ENCODE peak calls at places on chromosome 1, in nine cellular contexts. One of them, this sample, is unnamed.

GRCh38 chr1:163205513-163205912 is 2.8 kb upstream of the RGS5 start:
- DNase-seq in testis: no peak
- DNase-seq in epithelial cell of esophagus: peak; percentile 23
- DNase-seq in breast epithelium: no peak
- DNase-seq in HFFc6: no peak
- DNase-seq in right atrium auricular region: no peak
- DNase-seq in cardiac muscle cell: no peak
- DNase-seq in astrocyte of the cerebellum: no peak
- DNase-seq in endothelial cell: no peak
- DNase-seq in this sample: no peak

GRCh38 chr1:18108313-18109057 is 887 bp downstream of the IGSF21 start:
- DNase-seq in testis: no peak
- DNase-seq in epithelial cell of esophagus: no peak
- DNase-seq in breast epithelium: no peak
- DNase-seq in HFFc6: no peak
- DNase-seq in right atrium auricular region: no peak
- DNase-seq in cardiac muscle cell: no peak
- DNase-seq in astrocyte of the cerebellum: no peak
- DNase-seq in endothelial cell: no peak
- DNase-seq in this sample: no peak

GRCh38 chr1:110106013-110106941 is 6.0 kb upstream of the UBL4B start:
- DNase-seq in testis: peak; percentile 85
- DNase-seq in epithelial cell of esophagus: peak; percentile 74
- DNase-seq in breast epithelium: peak; percentile 62
- DNase-seq in HFFc6: peak; percentile 71
- DNase-seq in right atrium auricular region: peak; percentile 70
- DNase-seq in cardiac muscle cell: peak; percentile 81
- DNase-seq in astrocyte of the cerebellum: peak; percentile 36
- DNase-seq in endothelial cell: peak; percentile 78
- DNase-seq in this sample: peak; percentile 51

GRCh38 chr1:81758213-81758612 is 42.5 kb upstream of the ADGRL2 start:
- DNase-seq in testis: no peak
- DNase-seq in epithelial cell of esophagus: no peak
- DNase-seq in breast epithelium: no peak
- DNase-seq in HFFc6: no peak
- DNase-seq in right atrium auricular region: no peak
- DNase-seq in cardiac muscle cell: peak; percentile 7
- DNase-seq in astrocyte of the cerebellum: no peak
- DNase-seq in endothelial cell: no peak
- DNase-seq in this sample: no peak

GRCh38 chr1:156493154-156493631 is 7.4 kb downstream of the MEF2D start:
- DNase-seq in testis: no peak
- DNase-seq in epithelial cell of esophagus: no peak
- DNase-seq in breast epithelium: no peak
- DNase-seq in HFFc6: no peak
- DNase-seq in right atrium auricular region: no peak
- DNase-seq in cardiac muscle cell: no peak
- DNase-seq in astrocyte of the cerebellum: no peak
- DNase-seq in endothelial cell: no peak
- DNase-seq in this sample: no peak

GRCh38 chr1:5648410-5649165 is 343.6 kb downstream of the NPHP4 start:
- DNase-seq in testis: no peak
- DNase-seq in epithelial cell of esophagus: peak; percentile 30
- DNase-seq in breast epithelium: no peak
- DNase-seq in HFFc6: no peak
- DNase-seq in right atrium auricular region: no peak
- DNase-seq in cardiac muscle cell: no peak
- DNase-seq in astrocyte of the cerebellum: no peak
- DNase-seq in endothelial cell: no peak
- DNase-seq in this sample: no peak

GRCh38 chr1:59290173-59290954 is 6.5 kb upstream of the FGGY start:
- DNase-seq in testis: no peak
- DNase-seq in epithelial cell of esophagus: peak; percentile 82
- DNase-seq in breast epithelium: no peak
- DNase-seq in HFFc6: peak; percentile 27
- DNase-seq in right atrium auricular region: no peak
- DNase-seq in cardiac muscle cell: peak; percentile 67
- DNase-seq in astrocyte of the cerebellum: no peak
- DNase-seq in endothelial cell: peak; percentile 30
- DNase-seq in this sample: no peak

GRCh38 chr1:212622467-212622866 is 13.9 kb downstream of the ATF3 start:
- DNase-seq in testis: no peak
- DNase-seq in epithelial cell of esophagus: no peak
- DNase-seq in breast epithelium: no peak
- DNase-seq in HFFc6: no peak
- DNase-seq in right atrium auricular region: no peak
- DNase-seq in cardiac muscle cell: no peak
- DNase-seq in astrocyte of the cerebellum: no peak
- DNase-seq in endothelial cell: no peak
- DNase-seq in this sample: no peak

GRCh38 chr1:32048440-32048839 is 24.3 kb upstream of the TMEM39B start:
- DNase-seq in testis: no peak
- DNase-seq in epithelial cell of esophagus: no peak
- DNase-seq in breast epithelium: no peak
- DNase-seq in HFFc6: no peak
- DNase-seq in right atrium auricular region: no peak
- DNase-seq in cardiac muscle cell: no peak
- DNase-seq in astrocyte of the cerebellum: no peak
- DNase-seq in endothelial cell: no peak
- DNase-seq in this sample: no peak

GRCh38 chr1:111600295-111600694 is 19.3 kb upstream of the RAP1A start:
- DNase-seq in testis: no peak
- DNase-seq in epithelial cell of esophagus: no peak
- DNase-seq in breast epithelium: no peak
- DNase-seq in HFFc6: no peak
- DNase-seq in right atrium auricular region: no peak
- DNase-seq in cardiac muscle cell: no peak
- DNase-seq in astrocyte of the cerebellum: no peak
- DNase-seq in endothelial cell: no peak
- DNase-seq in this sample: no peak

GRCh38 chr1:221740941-221741363 is 937 bp downstream of the DUSP10 start:
- DNase-seq in testis: no peak
- DNase-seq in epithelial cell of esophagus: peak; percentile 30
- DNase-seq in breast epithelium: peak; percentile 52
- DNase-seq in HFFc6: no peak
- DNase-seq in right atrium auricular region: no peak
- DNase-seq in cardiac muscle cell: no peak
- DNase-seq in astrocyte of the cerebellum: no peak
- DNase-seq in endothelial cell: no peak
- DNase-seq in this sample: no peak

GRCh38 chr1:117613969-117614865 is 8.4 kb downstream of the TENT5C start:
- DNase-seq in testis: no peak
- DNase-seq in epithelial cell of esophagus: no peak
- DNase-seq in breast epithelium: no peak
- DNase-seq in HFFc6: no peak
- DNase-seq in right atrium auricular region: no peak
- DNase-seq in cardiac muscle cell: peak; percentile 24
- DNase-seq in astrocyte of the cerebellum: no peak
- DNase-seq in endothelial cell: no peak
- DNase-seq in this sample: peak; percentile 4

GRCh38 chr1:180026556-180026955 is 71.9 kb downstream of the CEP350 start:
- DNase-seq in testis: no peak
- DNase-seq in epithelial cell of esophagus: peak; percentile 11
- DNase-seq in breast epithelium: no peak
- DNase-seq in HFFc6: no peak
- DNase-seq in right atrium auricular region: no peak
- DNase-seq in cardiac muscle cell: peak; percentile 76
- DNase-seq in astrocyte of the cerebellum: no peak
- DNase-seq in endothelial cell: no peak
- DNase-seq in this sample: no peak

GRCh38 chr1:1215266-1215676 is 1.3 kb upstream of the TNFRSF4 start:
- DNase-seq in testis: no peak
- DNase-seq in epithelial cell of esophagus: no peak
- DNase-seq in breast epithelium: no peak
- DNase-seq in HFFc6: no peak
- DNase-seq in right atrium auricular region: no peak
- DNase-seq in cardiac muscle cell: no peak
- DNase-seq in astrocyte of the cerebellum: no peak
- DNase-seq in endothelial cell: no peak
- DNase-seq in this sample: no peak

GRCh38 chr1:175273656-175274055 is 81.1 kb upstream of the KIAA0040 start:
- DNase-seq in testis: no peak
- DNase-seq in epithelial cell of esophagus: no peak
- DNase-seq in breast epithelium: no peak
- DNase-seq in HFFc6: no peak
- DNase-seq in right atrium auricular region: no peak
- DNase-seq in cardiac muscle cell: no peak
- DNase-seq in astrocyte of the cerebellum: no peak
- DNase-seq in endothelial cell: no peak
- DNase-seq in this sample: no peak

GRCh38 chr1:175274368-175274767 is 81.8 kb upstream of the KIAA0040 start:
- DNase-seq in testis: no peak
- DNase-seq in epithelial cell of esophagus: no peak
- DNase-seq in breast epithelium: no peak
- DNase-seq in HFFc6: no peak
- DNase-seq in right atrium auricular region: no peak
- DNase-seq in cardiac muscle cell: no peak
- DNase-seq in astrocyte of the cerebellum: no peak
- DNase-seq in endothelial cell: no peak
- DNase-seq in this sample: no peak

GRCh38 chr1:175278236-175278635 is 85.7 kb upstream of the KIAA0040 start:
- DNase-seq in testis: no peak
- DNase-seq in epithelial cell of esophagus: no peak
- DNase-seq in breast epithelium: no peak
- DNase-seq in HFFc6: no peak
- DNase-seq in right atrium auricular region: no peak
- DNase-seq in cardiac muscle cell: no peak
- DNase-seq in astrocyte of the cerebellum: no peak
- DNase-seq in endothelial cell: no peak
- DNase-seq in this sample: no peak

GRCh38 chr1:175277778-175278177 is 85.2 kb upstream of the KIAA0040 start:
- DNase-seq in testis: no peak
- DNase-seq in epithelial cell of esophagus: no peak
- DNase-seq in breast epithelium: no peak
- DNase-seq in HFFc6: no peak
- DNase-seq in right atrium auricular region: no peak
- DNase-seq in cardiac muscle cell: peak; percentile 23
- DNase-seq in astrocyte of the cerebellum: no peak
- DNase-seq in endothelial cell: no peak
- DNase-seq in this sample: no peak

GRCh38 chr1:175278729-175279128 is 86.2 kb upstream of the KIAA0040 start:
- DNase-seq in testis: no peak
- DNase-seq in epithelial cell of esophagus: no peak
- DNase-seq in breast epithelium: no peak
- DNase-seq in HFFc6: no peak
- DNase-seq in right atrium auricular region: no peak
- DNase-seq in cardiac muscle cell: no peak
- DNase-seq in astrocyte of the cerebellum: no peak
- DNase-seq in endothelial cell: no peak
- DNase-seq in this sample: no peak
- TF ChIP-seq CTCF in testis: no peak
- TF ChIP-seq CTCF in epithelial cell of esophagus: no peak
- TF ChIP-seq CTCF in breast epithelium: no peak
- TF ChIP-seq CTCF in HFFc6: no peak
- TF ChIP-seq CTCF in right atrium auricular region: no peak
- TF ChIP-seq CTCF in cardiac muscle cell: no peak
- TF ChIP-seq CTCF in astrocyte of the cerebellum: no peak
- TF ChIP-seq CTCF in endothelial cell: no peak
- TF ChIP-seq CTCF in this sample: no peak

DNA sequence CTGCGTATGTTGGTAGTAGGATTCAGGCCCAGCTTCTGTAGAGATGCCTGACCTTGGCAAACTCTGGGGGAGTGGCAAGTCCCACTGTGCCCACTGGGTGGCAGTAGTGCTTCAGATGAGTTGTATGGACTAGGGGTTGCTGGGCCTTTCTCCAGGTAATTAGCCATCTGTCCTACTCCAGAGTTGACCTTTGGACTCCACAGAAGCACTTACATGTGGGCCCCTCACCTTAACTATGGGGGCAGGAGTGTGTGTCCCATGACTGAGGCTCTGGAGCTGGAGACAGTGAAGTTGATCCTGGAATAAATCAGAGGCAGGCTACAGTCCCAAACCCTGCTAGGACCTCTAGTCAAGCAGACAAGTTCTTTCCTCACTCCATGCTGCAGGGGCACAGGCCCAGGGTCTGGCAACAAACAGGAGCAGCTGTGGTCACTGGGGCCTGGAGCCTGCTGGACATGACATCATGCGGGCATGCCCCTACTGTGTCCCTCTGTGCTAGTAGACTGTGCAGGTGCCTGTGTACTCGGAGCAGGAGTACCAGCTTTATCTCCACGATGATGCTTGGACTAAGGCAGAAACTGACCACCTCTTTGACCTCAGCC is 4.6 kb downstream of the DMAP1 start:
- DNase-seq in testis: peak; percentile 88
- DNase-seq in epithelial cell of esophagus: peak; percentile 70
- DNase-seq in breast epithelium: peak; percentile 73
- DNase-seq in HFFc6: peak; percentile 35
- DNase-seq in right atrium auricular region: peak; percentile 86
- DNase-seq in cardiac muscle cell: peak; percentile 75
- DNase-seq in astrocyte of the cerebellum: peak; percentile 36
- DNase-seq in endothelial cell: peak; percentile 84
- DNase-seq in this sample: peak; percentile 58
- TF ChIP-seq CTCF in testis: peak; percentile 78
- TF ChIP-seq CTCF in epithelial cell of esophagus: peak; percentile 96
- TF ChIP-seq CTCF in breast epithelium: peak; percentile 38
- TF ChIP-seq CTCF in HFFc6: peak; percentile 95
- TF ChIP-seq CTCF in right atrium auricular region: peak; percentile 93
- TF ChIP-seq CTCF in cardiac muscle cell: peak; percentile 89
- TF ChIP-seq CTCF in astrocyte of the cerebellum: peak; percentile 92
- TF ChIP-seq CTCF in endothelial cell: peak; percentile 80
- TF ChIP-seq CTCF in this sample: peak; percentile 95

GRCh38 chr1:108200627-108201106 is 524 bp upstream of the SLC25A24 start:
- DNase-seq in testis: peak; percentile 65
- DNase-seq in epithelial cell of esophagus: peak; percentile 91
- DNase-seq in breast epithelium: no peak
- DNase-seq in HFFc6: peak; percentile 75
- DNase-seq in right atrium auricular region: no peak
- DNase-seq in cardiac muscle cell: peak; percentile 82
- DNase-seq in astrocyte of the cerebellum: no peak
- DNase-seq in endothelial cell: peak; percentile 6
- DNase-seq in this sample: no peak
- TF ChIP-seq CTCF in testis: no peak
- TF ChIP-seq CTCF in epithelial cell of esophagus: peak; percentile 44
- TF ChIP-seq CTCF in breast epithelium: no peak
- TF ChIP-seq CTCF in HFFc6: peak; percentile 68
- TF ChIP-seq CTCF in right atrium auricular region: peak; percentile 57
- TF ChIP-seq CTCF in cardiac muscle cell: peak; percentile 29
- TF ChIP-seq CTCF in astrocyte of the cerebellum: peak; percentile 31
- TF ChIP-seq CTCF in endothelial cell: no peak
- TF ChIP-seq CTCF in this sample: no peak

DNA sequence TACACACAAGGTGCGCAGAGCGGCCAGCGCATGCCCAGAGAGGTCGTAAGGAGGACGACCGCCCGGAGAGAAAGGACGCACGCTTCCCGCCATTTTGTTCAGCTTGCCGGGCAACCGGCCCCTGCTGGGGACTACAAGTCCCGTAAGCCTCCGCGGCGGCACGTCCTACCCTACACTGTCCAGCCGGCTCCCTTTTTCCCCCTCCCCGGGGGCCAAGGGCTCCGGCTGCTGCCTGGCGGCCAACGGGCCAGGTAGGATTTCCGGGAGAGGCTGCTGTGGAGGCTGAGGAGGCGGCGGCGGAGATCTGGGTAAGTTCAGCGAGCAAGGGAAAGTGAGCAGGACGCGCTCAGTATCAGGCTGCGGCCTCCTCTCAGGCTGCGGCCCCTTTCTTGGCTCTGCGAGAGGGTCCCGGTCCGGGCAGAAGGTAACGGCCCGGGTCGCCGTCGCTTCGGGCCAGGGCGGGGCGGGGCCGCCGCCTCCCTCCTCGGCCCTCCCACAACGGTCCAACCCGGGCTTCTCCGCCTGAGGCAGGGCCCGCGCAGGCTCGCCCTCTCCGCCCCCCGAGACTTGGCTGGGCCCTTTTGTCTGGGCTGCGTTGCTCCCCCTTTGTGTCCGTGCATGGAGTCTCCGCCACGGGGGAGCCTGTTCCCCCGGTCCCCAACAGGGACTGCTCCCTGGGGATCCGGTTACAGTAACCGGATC is at the start of gene PHACTR4:
- DNase-seq in testis: peak; percentile 96
- DNase-seq in epithelial cell of esophagus: peak; percentile 90
- DNase-seq in breast epithelium: peak; percentile 90
- DNase-seq in HFFc6: peak; percentile 88
- DNase-seq in right atrium auricular region: peak; percentile 88
- DNase-seq in cardiac muscle cell: peak; percentile 96
- DNase-seq in astrocyte of the cerebellum: peak; percentile 79
- DNase-seq in endothelial cell: peak; percentile 91
- DNase-seq in this sample: peak; percentile 74
- TF ChIP-seq CTCF in testis: no peak
- TF ChIP-seq CTCF in epithelial cell of esophagus: no peak
- TF ChIP-seq CTCF in breast epithelium: no peak
- TF ChIP-seq CTCF in HFFc6: no peak
- TF ChIP-seq CTCF in right atrium auricular region: no peak
- TF ChIP-seq CTCF in cardiac muscle cell: no peak
- TF ChIP-seq CTCF in astrocyte of the cerebellum: no peak
- TF ChIP-seq CTCF in endothelial cell: no peak
- TF ChIP-seq CTCF in this sample: no peak